ENCODE peak calls at places on chromosomes 4 and X, in seven cellular contexts. K, X, Z, A, R, L and H are unnamed samples.

GRCh38 chrX:42803320-42803719 is 25.4 kb upstream of the PPP1R2C start:
- DNase-seq in K (no peak), A (peak), Z (no peak), L (no peak), X (no peak), R (no peak), H (no peak)

GRCh38 chrX:74133156-74133796 is 170.7 kb upstream of the ZCCHC13 start:
- DNase-seq in K (peak), R (no peak), A (peak), L (no peak), Z (no peak), X (peak), H (peak)

GRCh38 chr4:56730097-56730496 is 49.0 kb upstream of the HOPX start:
- DNase-seq in L (no peak), K (no peak), A (no peak), R (no peak), X (no peak), Z (no peak), H (no peak)

GRCh38 chrX:100477949-100478348 is 67.9 kb upstream of the PCDH19 start:
- DNase-seq in A (no peak), Z (no peak), L (no peak), K (no peak), R (no peak), X (no peak), H (no peak)

GRCh38 chrX:39639871-39640270 is 457.9 kb downstream of the BCOR start:
- DNase-seq in A (no peak), X (no peak), K (no peak), L (no peak), R (no peak), Z (no peak), H (no peak)

GRCh38 chr4:119037709-119038463 is 97.7 kb upstream of the MYOZ2 start:
- DNase-seq in X (no peak), K (no peak), R (no peak), L (no peak), A (peak), Z (no peak), H (peak)

GRCh38 chr4:8709050-8709728 is 116.6 kb downstream of the CPZ start:
- DNase-seq in K (no peak), X (no peak), A (no peak), L (peak), R (no peak), Z (no peak), H (no peak)

GRCh38 chr4:128574706-128575105 is 234.8 kb upstream of the JADE1 start:
- DNase-seq in A (peak), Z (no peak), K (peak), X (peak), R (peak), L (peak), H (peak)

GRCh38 chr4:44100456-44100855 is 348.2 kb downstream of the KCTD8 start:
- DNase-seq in A (no peak), R (no peak), Z (no peak), X (no peak), K (no peak), L (no peak), H (no peak)

GRCh38 chr4:129672941-129673340 is 577.0 kb downstream of the C4orf33 start:
- DNase-seq in K (no peak), A (no peak), Z (no peak), R (no peak), X (no peak), L (no peak), H (no peak)

GRCh38 chr4:184114431-184114830 is 103.2 kb downstream of the ENPP6 start:
- DNase-seq in R (no peak), Z (no peak), A (no peak), L (no peak), K (no peak), X (no peak), H (no peak)

GRCh38 chrX:133661962-133662839 is 246.9 kb upstream of the GPC4 start:
- DNase-seq in K (no peak), R (no peak), X (no peak), L (no peak), A (no peak), Z (no peak), H (no peak)

GRCh38 chrX:15915959-15916703 is 61.5 kb upstream of the AP1S2 start:
- DNase-seq in X (no peak), L (no peak), Z (no peak), K (no peak), A (peak), R (no peak), H (no peak)

GRCh38 chr4:16264798-16265197 is 38.5 kb upstream of the TAPT1 start:
- DNase-seq in A (peak), X (peak), Z (no peak), L (no peak), K (no peak), R (no peak), H (peak)

GRCh38 chr4:8864912-8865680 is 6.5 kb downstream of the HMX1 start:
- DNase-seq in K (no peak), A (no peak), L (no peak), Z (no peak), R (no peak), X (no peak), H (no peak)

GRCh38 chr4:147312376-147313046 is 168.4 kb upstream of the EDNRA start:
- DNase-seq in L (no peak), K (no peak), Z (no peak), X (peak), R (no peak), A (no peak), H (peak)

GRCh38 chrX:17465201-17465600 is 90.2 kb downstream of the NHS start:
- DNase-seq in R (no peak), K (no peak), L (no peak), A (no peak), X (no peak), Z (no peak), H (no peak)

GRCh38 chr4:28432348-28433025 is 1571.8 kb downstream of the STIM2 start:
- DNase-seq in L (no peak), R (no peak), K (no peak), X (no peak), A (no peak), Z (no peak), H (no peak)

GRCh38 chr4:139958738-139959096 is 195.3 kb downstream of the MAML3 start:
- DNase-seq in A (peak), R (no peak), Z (no peak), K (no peak), L (no peak), X (no peak), H (no peak)

DNA sequence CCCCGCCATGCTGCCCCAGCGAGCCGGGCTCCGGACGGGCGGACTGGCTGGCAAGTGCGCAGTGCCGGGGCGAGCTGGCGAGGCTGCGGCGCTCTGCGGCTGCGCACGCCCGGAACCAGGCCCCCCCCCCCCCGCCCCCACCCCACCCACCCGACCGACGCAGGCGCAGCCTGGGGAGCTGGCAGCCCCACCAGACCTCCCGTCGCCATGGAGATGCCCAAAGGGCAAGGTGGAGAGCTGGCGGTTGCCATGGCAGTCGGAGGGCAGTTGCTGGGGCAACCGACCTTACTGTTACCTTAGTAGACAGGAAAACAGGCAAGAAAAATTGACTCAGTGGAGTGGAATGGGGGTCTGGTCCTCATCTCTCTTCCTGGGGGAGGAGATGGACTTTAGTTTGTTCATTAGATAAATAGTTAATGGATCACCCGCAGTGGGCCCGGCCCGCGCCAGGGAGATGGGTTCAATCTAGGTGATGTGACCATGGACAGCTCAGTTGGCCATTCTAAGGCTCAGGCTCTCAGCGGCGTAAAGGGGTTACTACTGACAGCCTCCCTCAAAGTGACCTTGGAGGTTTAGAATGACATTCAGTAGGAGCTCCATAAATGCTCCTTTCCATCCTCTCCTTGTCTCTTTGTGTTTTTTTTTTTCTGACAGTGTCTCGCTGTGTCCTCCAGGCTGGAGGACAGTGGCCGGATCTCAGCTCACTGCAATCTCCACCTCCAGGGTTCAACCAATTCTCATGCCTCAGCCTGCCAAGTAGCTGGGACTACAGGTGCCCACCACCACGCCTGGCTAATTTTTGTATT is at the start of gene PCSK1N:
- DNase-seq in A (no peak), K (peak), Z (no peak), X (no peak), R (no peak), L (no peak), H (no peak)
- H3K4me3 ChIP-seq in A (no peak), K (peak), Z (no peak), X (peak), R (peak), L (no peak), H (no peak)

DNA sequence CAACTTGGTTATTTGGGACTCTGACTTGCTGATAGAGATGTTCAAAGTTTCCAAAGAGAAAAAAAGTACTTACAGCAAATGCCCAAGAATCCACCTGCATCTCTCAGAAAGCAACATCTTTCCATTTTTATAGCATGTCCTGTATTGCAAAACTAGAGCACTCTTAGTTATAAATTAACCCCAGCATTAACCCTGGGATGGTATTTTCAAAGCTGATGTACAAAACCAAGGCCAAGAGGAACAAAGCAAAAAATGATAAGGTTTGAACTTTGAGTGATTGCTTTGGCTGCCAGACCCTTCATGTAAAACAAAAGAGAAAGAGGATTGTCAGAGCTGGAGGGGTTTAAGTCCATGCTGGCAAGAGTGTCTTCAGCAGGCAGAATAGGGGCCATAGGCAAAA is at the start of gene SERPINA7:
- DNase-seq in L (no peak), Z (no peak), X (no peak), K (no peak), R (no peak), A (no peak), H (no peak)
- H3K4me3 ChIP-seq in L (no peak), Z (peak), X (no peak), K (no peak), R (no peak), A (no peak), H (no peak)

GRCh38 chr4:174658246-174658645 is 136.0 kb upstream of the HPGD start:
- DNase-seq in X (no peak), Z (no peak), K (no peak), L (no peak), R (no peak), A (no peak), H (no peak)

GRCh38 chr4:174665799-174666198 is 143.5 kb upstream of the HPGD start:
- DNase-seq in R (no peak), K (no peak), L (no peak), Z (no peak), A (no peak), X (no peak), H (no peak)

GRCh38 chr4:174657472-174657871 is 135.2 kb upstream of the HPGD start:
- DNase-seq in K (no peak), A (no peak), Z (no peak), R (no peak), L (no peak), X (no peak), H (no peak)

DNA sequence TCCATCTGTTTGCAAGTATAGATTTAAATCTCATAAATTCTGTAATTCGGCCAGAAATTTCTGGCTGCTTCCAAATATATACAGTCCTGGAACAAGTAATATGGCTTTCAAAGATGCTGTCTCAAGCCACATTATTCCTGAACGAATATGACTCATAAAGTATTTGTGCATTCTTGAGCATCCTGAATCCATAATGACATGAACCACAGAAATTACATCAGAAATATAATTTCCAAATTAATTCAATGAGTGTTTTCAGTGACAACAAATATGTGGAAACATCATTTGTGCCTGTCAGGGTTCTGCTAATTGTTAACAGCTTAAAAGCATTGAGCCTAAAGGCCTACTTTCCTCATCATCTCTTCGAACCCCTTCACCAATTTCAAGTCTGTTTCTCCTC is 141.0 kb upstream of the HPGD start:
- DNase-seq in X (no peak), K (no peak), A (peak), L (no peak), R (no peak), Z (no peak), H (peak)
- H3K4me3 ChIP-seq in X (no peak), K (no peak), A (no peak), L (no peak), R (no peak), Z (no peak), H (no peak)

DNA sequence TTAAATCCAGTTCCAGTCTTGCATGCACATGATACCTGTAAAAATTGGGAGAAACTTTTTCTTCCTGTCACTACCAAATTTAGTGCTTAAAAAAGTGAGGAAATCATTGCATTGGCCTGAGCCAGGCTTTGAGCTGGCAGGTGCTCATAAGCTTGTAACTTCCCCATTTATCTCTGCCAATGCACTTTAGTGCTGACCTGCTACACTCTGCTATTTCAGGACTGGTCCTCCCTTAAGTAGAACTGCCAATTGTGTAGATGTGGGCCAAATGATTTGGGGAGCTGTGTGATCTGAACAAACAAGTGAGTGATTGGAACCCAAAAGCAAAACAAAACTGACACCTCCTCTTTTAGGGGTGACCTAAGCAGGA is 51.8 kb downstream of the ZNF827 start:
- DNase-seq in L (no peak), X (peak), R (no peak), Z (no peak), A (no peak), K (no peak), H (no peak)
- H3K4me3 ChIP-seq in L (no peak), X (no peak), R (no peak), Z (no peak), A (no peak), K (no peak), H (no peak)